ENCODE peak calls at places on chromosomes 7 and 10, in seven cellular contexts. S is RPMI7951; P is naive thymus-derived CD8-positive, alpha-beta T cell; O is ACHN; W is activated T-cell treated with anti-CD3 and anti-CD28 coated beads for 24 hours; E is AG04449; B is fibroblast of mammary gland. R is an unnamed sample.

GRCh38 chr10:43218951-43219837 is 47.7 kb downstream of the RASGEF1A start:
- DNase-seq in E (no peak), O (no peak), B (no peak), S (no peak), W (no peak), P (no peak), R (no peak)

GRCh38 chr10:14086596-14086995 is 244.1 kb downstream of the FRMD4A start:
- DNase-seq in B (peak), E (no peak), S (no peak), O (no peak), W (no peak), P (no peak), R (no peak)

GRCh38 chr7:14734839-14735321 is 167.7 kb downstream of the DGKB start:
- DNase-seq in W (no peak), E (no peak), S (no peak), P (no peak), O (peak), B (no peak), R (no peak)

GRCh38 chr7:142855756-142856564 is 1.1 kb downstream of the EPHB6 start:
- DNase-seq in S (no peak), P (no peak), B (peak), O (no peak), E (no peak), W (no peak), R (no peak)

GRCh38 chr10:122302315-122302714 is 31.2 kb downstream of the BTBD16 start:
- DNase-seq in B (no peak), P (no peak), E (no peak), O (no peak), S (no peak), W (no peak), R (no peak)

GRCh38 chr10:104323721-104324686 is 14.3 kb downstream of the ITPRIP start:
- DNase-seq in E (no peak), B (peak), S (no peak), W (no peak), P (no peak), O (no peak), R (no peak)

GRCh38 chr10:5527332-5528200 is 2.8 kb downstream of the CALML3 start:
- DNase-seq in B (no peak), E (no peak), P (no peak), S (no peak), O (no peak), W (no peak), R (no peak)

GRCh38 chr7:157339777-157340677 is 3.2 kb downstream of the DNAJB6 start:
- DNase-seq in O (peak), B (peak), S (peak), P (peak), E (no peak), W (peak), R (peak)

GRCh38 chr10:112295853-112296830 is 12.9 kb downstream of the TECTB start:
- DNase-seq in E (peak), P (no peak), O (no peak), S (peak), W (no peak), B (peak), R (no peak)

GRCh38 chr10:1359599-1359955 is 303.4 kb downstream of the WDR37 start:
- DNase-seq in B (no peak), O (no peak), E (no peak), P (no peak), S (no peak), W (no peak), R (no peak)

GRCh38 chr10:30047430-30047829 is 12.0 kb downstream of the JCAD start:
- DNase-seq in O (no peak), S (no peak), E (no peak), B (no peak), P (no peak), W (no peak), R (no peak)

GRCh38 chr10:77633376-77633775 is 4.2 kb downstream of the KCNMA1 start:
- DNase-seq in E (no peak), W (no peak), S (no peak), O (no peak), B (no peak), P (no peak), R (no peak)

GRCh38 chr10:30811665-30812017 is 182.1 kb upstream of the LYZL2 start:
- DNase-seq in P (no peak), O (no peak), S (no peak), W (no peak), E (no peak), B (peak), R (no peak)

GRCh38 chr7:143381427-143382125 is 431 bp downstream of the ZYX start:
- DNase-seq in P (no peak), B (peak), W (no peak), S (peak), E (no peak), O (peak), R (peak)

GRCh38 chr10:101967119-101967518 is 88.9 kb downstream of the ARMH3 start:
- DNase-seq in W (no peak), P (no peak), O (no peak), B (no peak), S (no peak), E (no peak), R (no peak)

GRCh38 chr10:114525368-114525949 is 121.2 kb upstream of the AFAP1L2 start:
- DNase-seq in O (no peak), E (no peak), B (peak), S (no peak), W (no peak), P (peak), R (peak)

GRCh38 chr7:157471259-157472125 is 134.7 kb downstream of the DNAJB6 start:
- DNase-seq in E (no peak), P (no peak), W (no peak), S (peak), O (no peak), B (no peak), R (no peak)

GRCh38 chr7:104126411-104126841 is 81.4 kb downstream of the ORC5 start:
- DNase-seq in B (peak), E (no peak), S (no peak), W (no peak), O (no peak), P (no peak), R (no peak)

GRCh38 chr7:39300276-39300675 is 265.9 kb upstream of the YAE1 start:
- DNase-seq in W (no peak), P (no peak), O (no peak), E (no peak), B (no peak), S (no peak), R (no peak)

GRCh38 chr7:92837214-92837749 is 909 bp upstream of the CDK6 start:
- DNase-seq in W (no peak), O (peak), S (peak), P (no peak), E (no peak), B (no peak), R (peak)

GRCh38 chr7:47663841-47664240 is 81.9 kb upstream of the TNS3 start:
- DNase-seq in P (no peak), W (no peak), O (no peak), S (no peak), B (no peak), E (no peak), R (no peak)

GRCh38 chr10:59586407-59586891 is 123.2 kb downstream of the SLC16A9 start:
- DNase-seq in B (no peak), O (no peak), P (no peak), S (no peak), E (no peak), W (no peak), R (no peak)

GRCh38 chr7:66374141-66374540 is 169.0 kb downstream of the TPST1 start:
- DNase-seq in P (no peak), O (no peak), B (no peak), W (no peak), E (no peak), S (no peak), R (no peak)

GRCh38 chr7:26616235-26616634 is 248.2 kb downstream of the SKAP2 start:
- DNase-seq in P (no peak), E (no peak), B (peak), S (peak), W (no peak), O (no peak), R (no peak)

GRCh38 chr10:70193391-70193844 is 23.1 kb upstream of the SAR1A start:
- DNase-seq in S (no peak), O (no peak), E (no peak), P (no peak), W (no peak), B (peak), R (no peak)

GRCh38 chr7:123966936-123967335 is 41.9 kb downstream of the SPAM1 start:
- DNase-seq in B (no peak), E (no peak), P (no peak), W (no peak), S (no peak), O (peak), R (no peak)

GRCh38 chr7:47145982-47146381 is 435.9 kb downstream of the TNS3 start:
- DNase-seq in O (no peak), S (no peak), W (no peak), B (no peak), E (no peak), P (no peak), R (no peak)

GRCh38 chr7:26843696-26844095 is 20.7 kb downstream of the SKAP2 start:
- DNase-seq in S (peak), W (no peak), O (peak), B (peak), E (no peak), P (no peak), R (peak)

GRCh38 chr10:118694848-118695247 is 59.9 kb downstream of the CACUL1 start:
- DNase-seq in B (peak), O (no peak), W (no peak), P (no peak), E (peak), S (no peak), R (no peak)

GRCh38 chr7:20650782-20651181 is 35.3 kb downstream of the ABCB5 start:
- DNase-seq in S (no peak), E (no peak), W (no peak), O (no peak), P (no peak), B (no peak), R (no peak)

GRCh38 chr10:29023678-29024077 is 265.2 kb upstream of the LYZL1 start:
- DNase-seq in W (no peak), B (no peak), P (no peak), O (no peak), S (peak), E (no peak), R (peak)

R was measured in RKO.